ENCODE peak calls at places on chromosome 15, in four cellular contexts. M is H1, P is K562, U is HepG2. K is an unnamed sample. For H3K36me3, the result is how much of the 10 kb centered on the place peaks cover.

GRCh38 chr15:33584797-33585196 is 274.0 kb downstream of the RYR3 start:
- DNase-seq in M (no peak), U (no peak), P (no peak), K (no peak)

GRCh38 chr15:47184405-47185221 is 532.7 kb upstream of the SEMA6D start:
- DNase-seq in U (no peak), P (no peak), M (peak), K (peak)

GRCh38 chr15:94070341-94071275 is 160.8 kb upstream of the MCTP2 start:
- DNase-seq in U (no peak), M (peak), P (no peak), K (no peak)

GRCh38 chr15:89105147-89105546 is 16.9 kb downstream of the ABHD2 start:
- DNase-seq in U (peak), P (no peak), M (no peak), K (peak)

GRCh38 chr15:74489518-74490338 is 28.8 kb upstream of the UBL7 start:
- DNase-seq in P (peak), U (peak), M (peak), K (peak)

GRCh38 chr15:80169768-80170357 is 17.1 kb downstream of the FAH start:
- DNase-seq in M (no peak), U (no peak), P (no peak), K (no peak)

GRCh38 chr15:38853608-38854007 is 289.0 kb upstream of the RASGRP1 start:
- DNase-seq in M (peak), U (no peak), P (peak), K (no peak)

GRCh38 chr15:54273928-54274327 is 295.7 kb downstream of the UNC13C start:
- DNase-seq in U (no peak), P (peak), M (no peak), K (no peak)

GRCh38 chr15:66172339-66172980 is 81.1 kb downstream of the MEGF11 start:
- DNase-seq in P (no peak), U (no peak), M (no peak), K (no peak)

GRCh38 chr15:31313223-31313622 is 13.4 kb upstream of the KLF13 start:
- DNase-seq in P (no peak), U (no peak), M (no peak), K (no peak)

GRCh38 chr15:75553659-75554058 is 25.5 kb downstream of the PTPN9 start:
- DNase-seq in M (no peak), U (no peak), P (no peak), K (no peak)

GRCh38 chr15:65952425-65953053 is 83.2 kb downstream of the RAB11A start:
- DNase-seq in U (peak), P (peak), M (peak), K (peak)

GRCh38 chr15:71807125-71807629 is 3.2 kb upstream of the NR2E3 start:
- DNase-seq in M (peak), P (no peak), U (no peak), K (no peak)

GRCh38 chr15:56019819-56020218 is 26.4 kb upstream of the NEDD4 start:
- DNase-seq in U (no peak), M (no peak), P (no peak), K (no peak)

GRCh38 chr15:52213206-52213605 is 22.0 kb upstream of the GNB5 start:
- DNase-seq in P (no peak), U (no peak), M (no peak), K (no peak)

GRCh38 chr15:60070838-60071493 is 66.9 kb downstream of the FOXB1 start:
- DNase-seq in M (no peak), P (no peak), U (no peak), K (peak)

GRCh38 chr15:67085818-67086649 is 20.6 kb downstream of the SMAD3 start:
- DNase-seq in P (peak), U (no peak), M (no peak), K (no peak)

GRCh38 chr15:41001524-41001923 is 48.3 kb downstream of the CHAC1 start:
- DNase-seq in U (no peak), M (no peak), P (no peak), K (peak)

GRCh38 chr15:89412906-89413411 is 78.3 kb upstream of the POLG start:
- DNase-seq in M (no peak), P (no peak), U (no peak), K (no peak)

GRCh38 chr15:69143756-69144436 is 16.5 kb upstream of the GLCE start:
- DNase-seq in M (no peak), U (no peak), P (no peak), K (no peak)

GRCh38 chr15:33278816-33279612 is 31.8 kb upstream of the RYR3 start:
- DNase-seq in U (no peak), M (no peak), P (peak), K (peak)

GRCh38 chr15:98649621-98649995 is 1.3 kb downstream of the IGF1R start:
- DNase-seq in P (no peak), U (no peak), M (no peak), K (peak)

GRCh38 chr15:73711526-73711925 is 27.3 kb downstream of the CD276 start:
- DNase-seq in U (no peak), P (no peak), M (no peak), K (no peak)

GRCh38 chr15:41621200-41622193 is 38.7 kb upstream of the MGA start:
- DNase-seq in U (peak), P (no peak), M (peak), K (peak)

GRCh38 chr15:52440414-52440813 is 88.3 kb downstream of the MYO5A start:
- DNase-seq in P (no peak), U (peak), M (no peak), K (no peak)

GRCh38 chr15:41513282-41514227 is at the start of gene LTK:
- DNase-seq in U (no peak), P (peak), M (peak), K (no peak)

GRCh38 chr15:78979456-78980320 is 34.8 kb upstream of the CTSH start:
- DNase-seq in U (peak), P (peak), M (peak), K (peak)

GRCh38 chr15:63593705-63594671 is 3.2 kb upstream of the FBXL22 start:
- DNase-seq in M (no peak), P (peak), U (no peak), K (no peak)

GRCh38 chr15:45146405-45146804 is 16.6 kb downstream of the DUOX1 start:
- DNase-seq in P (no peak), U (no peak), M (no peak), K (no peak)

GRCh38 chr15:51053571-51053970 is 41.1 kb downstream of the TNFAIP8L3 start:
- DNase-seq in U (no peak), P (no peak), M (no peak), K (no peak)

GRCh38 chr15:100833432-100834389 is 45.9 kb upstream of the ALDH1A3 start:
- DNase-seq in M (no peak), P (no peak), U (no peak), K (no peak)

GRCh38 chr15:64247906-64248541 is 85.2 kb upstream of the PPIB start:
- DNase-seq in M (no peak), P (peak), U (peak), K (peak)

GRCh38 chr15:32802296-32802936 is 84.6 kb downstream of the GREM1 start:
- DNase-seq in P (no peak), M (no peak), U (no peak), K (no peak)

GRCh38 chr15:65773386-65774111 is 18.5 kb downstream of the DENND4A start:
- DNase-seq in M (no peak), P (no peak), U (no peak), K (no peak)

GRCh38 chr15:87739866-87740265 is 516.7 kb downstream of the NTRK3 start:
- DNase-seq in U (no peak), M (no peak), P (no peak), K (no peak)

GRCh38 chr15:95485367-95485766 is 845.1 kb upstream of the NR2F2 start:
- DNase-seq in M (no peak), P (no peak), U (no peak), K (no peak)

GRCh38 chr15:50786871-50787270 is 21.4 kb upstream of the SPPL2A start:
- DNase-seq in M (no peak), U (no peak), P (no peak), K (no peak)

GRCh38 chr15:76330281-76330680 is 6.3 kb upstream of the ISL2 start:
- DNase-seq in P (peak), M (peak), U (peak), K (peak)

DNA sequence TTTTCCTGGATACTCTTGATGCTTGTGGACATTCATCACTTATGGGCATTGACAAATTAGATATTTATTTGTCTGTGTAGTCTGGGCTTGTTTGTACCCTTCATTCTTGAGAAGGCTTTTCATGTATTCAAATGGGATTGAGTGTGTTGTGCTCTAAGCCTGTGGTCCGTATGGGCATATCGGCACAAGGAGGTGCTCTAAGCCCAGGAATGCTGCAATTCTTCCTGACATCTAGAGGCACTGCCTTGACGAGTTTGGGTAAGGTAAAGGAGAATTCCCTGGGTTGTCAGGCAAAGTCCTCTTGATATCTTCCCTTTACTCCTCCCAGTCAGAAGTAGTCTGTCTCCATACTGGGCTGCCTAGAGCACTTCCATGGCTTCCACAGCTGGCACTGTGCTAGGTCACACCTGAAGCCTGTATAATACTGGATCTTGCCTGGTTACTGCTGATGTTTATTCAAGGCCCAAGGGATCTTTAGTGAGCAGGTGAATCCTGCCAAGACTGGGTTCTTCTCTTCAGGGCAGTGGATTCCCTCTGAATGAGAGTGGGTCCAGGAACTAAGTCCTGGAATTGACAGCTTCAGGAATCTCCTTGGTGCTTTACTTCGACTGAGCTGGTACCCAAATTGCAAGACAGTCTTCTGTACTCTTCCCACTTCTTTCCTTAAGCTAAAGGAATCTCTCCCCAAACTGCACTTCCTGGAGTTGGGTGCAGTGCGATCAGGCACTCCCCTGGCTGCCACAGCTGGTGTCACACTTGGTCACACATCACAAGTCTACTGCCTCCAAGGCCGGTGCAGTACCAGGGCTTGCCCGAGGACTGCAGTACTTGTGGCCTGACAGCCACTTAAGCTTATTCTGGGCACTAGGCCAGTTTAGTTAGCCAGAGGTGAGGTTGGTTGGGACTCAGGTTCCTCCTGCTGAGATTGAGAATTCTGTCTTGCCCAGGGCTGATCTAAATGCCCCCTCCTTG is 46.0 kb downstream of the GALK2 start:
- DNase-seq in P (no peak), U (no peak), M (no peak), K (no peak)
- TF ChIP-seq JUN in P (no peak), U (no peak), M (no peak), K (no peak)

DNA sequence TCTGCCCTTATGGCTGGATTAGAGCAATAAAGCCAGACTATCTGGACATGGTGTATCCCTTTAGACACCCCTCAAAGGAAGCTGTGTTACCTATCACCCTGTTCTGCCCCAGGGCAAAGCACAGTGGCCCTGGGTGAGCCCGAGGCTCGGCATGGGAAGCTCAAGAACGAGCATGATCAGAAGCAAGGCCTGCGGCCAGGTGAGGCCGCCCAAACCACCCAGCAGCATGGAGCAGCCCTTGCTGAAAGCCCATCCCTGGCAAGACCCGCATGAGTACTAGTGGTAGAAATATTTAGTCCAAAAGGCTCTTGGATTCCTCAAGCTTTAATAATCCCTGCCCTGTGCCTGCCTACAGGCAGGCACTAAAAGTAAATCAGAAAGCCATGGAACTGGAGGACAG is 261.1 kb downstream of the MEX3B start:
- DNase-seq in U (no peak), M (peak), P (no peak), K (no peak)
- H2AFZ ChIP-seq in U (no peak), M (no peak), P (no peak), K (no peak)

DNA sequence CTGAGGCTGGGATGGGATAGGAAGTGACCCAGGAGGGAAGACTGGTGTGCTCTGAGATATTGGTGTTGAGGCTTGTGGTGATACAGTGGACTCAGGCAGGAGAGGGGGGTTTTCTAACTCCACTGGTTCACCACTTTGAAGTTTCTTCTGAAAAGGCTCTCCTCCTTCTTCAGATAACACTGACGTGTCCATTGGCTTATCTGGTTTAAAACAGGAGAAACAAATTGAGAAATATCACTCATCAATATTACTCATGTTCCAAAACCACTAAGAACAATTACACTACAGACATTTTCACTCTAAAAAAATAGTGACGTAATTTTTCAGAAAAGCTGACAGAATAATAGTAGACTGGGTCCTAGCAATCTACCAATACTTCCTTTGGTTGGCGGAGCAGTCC is 23.1 kb downstream of the TP53BP1 start:
- DNase-seq in M (no peak), U (no peak), P (peak), K (no peak)
- H3K36me3 ChIP-seq in M (half or more), U (under half), P (half or more), K (under half)

DNA sequence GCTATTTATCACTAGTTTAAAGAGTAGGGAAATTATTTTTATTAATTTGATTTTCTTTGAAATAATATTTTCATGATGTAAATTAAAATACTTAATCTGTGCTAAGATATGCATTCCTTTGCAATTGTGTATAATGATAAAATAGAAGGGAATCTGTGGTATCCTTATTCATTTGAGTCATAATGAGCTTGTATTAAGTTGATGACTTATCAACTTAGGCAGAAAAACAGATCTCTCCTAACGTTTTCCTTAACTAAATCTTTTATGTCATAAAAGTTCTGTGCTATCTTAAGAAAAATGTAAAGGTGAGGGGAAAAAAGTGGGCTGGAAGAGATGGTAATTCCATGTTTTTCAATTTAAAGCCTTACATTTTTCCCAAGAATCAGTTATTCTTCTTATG is 1.9 kb downstream of the FGF7 start:
- DNase-seq in P (no peak), U (no peak), M (no peak), K (no peak)
- TF ChIP-seq JUN in P (no peak), U (no peak), M (no peak), K (no peak)

GRCh38 chr15:35755237-35755802 is 209.4 kb upstream of the DPH6 start:
- DNase-seq in U (no peak), P (no peak), M (no peak), K (no peak)
- H2AFZ ChIP-seq in U (no peak), P (no peak), M (no peak), K (no peak)

DNA sequence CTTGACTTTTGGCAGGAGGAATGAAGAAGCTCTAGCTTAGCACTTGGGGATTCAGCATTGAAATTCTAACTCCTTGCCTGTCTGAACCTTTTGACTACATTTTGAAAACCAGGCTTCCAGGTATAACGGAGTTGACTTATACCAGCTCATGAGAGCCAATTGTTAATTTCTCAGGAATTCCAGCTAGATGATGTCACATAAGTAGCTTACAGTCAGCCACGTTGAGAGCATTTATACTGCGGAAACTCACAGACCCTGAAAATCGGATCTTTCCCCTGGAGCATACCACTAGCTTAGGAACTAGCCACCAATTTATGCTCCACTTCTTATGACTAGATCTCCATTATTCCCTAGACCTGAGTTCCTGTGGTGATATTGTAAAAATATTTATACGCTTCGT is 321.4 kb upstream of the DPH6 start:
- DNase-seq in P (no peak), M (no peak), U (no peak), K (no peak)
- H3K36me3 ChIP-seq in P (under half), M (under half), U (under half), K (under half)